ENCODE peak calls at places on chromosome 20, in ten cellular contexts. I, S, C, A, B, D, U, H, J and Y are unnamed samples.
A peak's percentile ranks its signal among the peaks of the same experiment; 100 is the strongest.

GRCh38 chr20:61959301-61959700 is 106.4 kb downstream of the TAF4 start:
- DNase-seq in H (no peak), S (peak; percentile 31), D (no peak), A (no peak), I (no peak), C (no peak), B (no peak), U (no peak), J (no peak), Y (no peak)

GRCh38 chr20:63060057-63060991 is 53.6 kb upstream of the BHLHE23 start:
- DNase-seq in A (no peak), C (no peak), S (no peak), J (peak; percentile 35), U (peak; percentile 18), D (no peak), I (no peak), H (no peak), B (peak; percentile 58), Y (no peak)

GRCh38 chr20:63457737-63458136 is 14.7 kb downstream of the KCNQ2 start:
- DNase-seq in I (no peak), D (no peak), J (peak; percentile 78), C (no peak), S (peak; percentile 58), H (no peak), U (peak; percentile 9), B (peak; percentile 7), A (no peak), Y (no peak)

GRCh38 chr20:48940170-48940569 is 18.7 kb downstream of the ARFGEF2 start:
- DNase-seq in U (no peak), H (no peak), C (no peak), S (no peak), I (no peak), D (no peak), A (no peak), B (no peak), J (no peak), Y (no peak)

GRCh38 chr20:58900292-58900931 is 47.9 kb downstream of the GNAS start:
- DNase-seq in B (peak; percentile 51), D (no peak), J (no peak), I (no peak), H (no peak), S (no peak), U (no peak), A (no peak), C (no peak), Y (peak; percentile 17)

GRCh38 chr20:37564016-37564387 is 36.3 kb upstream of the BLCAP start:
- DNase-seq in A (no peak), S (no peak), U (no peak), D (no peak), H (no peak), C (no peak), B (no peak), J (no peak), I (no peak), Y (no peak)

GRCh38 chr20:40336530-40336929 is 352.5 kb downstream of the MAFB start:
- DNase-seq in I (no peak), S (no peak), D (no peak), A (no peak), B (no peak), H (no peak), C (no peak), J (no peak), U (no peak), Y (no peak)

GRCh38 chr20:58069796-58070663 is 158.4 kb downstream of the ANKRD60 start:
- DNase-seq in J (no peak), A (no peak), C (no peak), U (no peak), D (no peak), H (no peak), S (no peak), I (no peak), B (no peak), Y (no peak)

GRCh38 chr20:58753267-58753928 is 60.8 kb downstream of the NPEPL1 start:
- DNase-seq in S (no peak), J (no peak), H (no peak), C (no peak), D (no peak), I (no peak), B (no peak), U (no peak), A (no peak), Y (no peak)

GRCh38 chr20:16574656-16575355 is 1.6 kb upstream of the KIF16B start:
- DNase-seq in S (peak; percentile 99), H (peak; percentile 89), I (peak; percentile 89), C (no peak), A (peak; percentile 78), U (peak; percentile 72), J (peak; percentile 95), D (peak; percentile 63), B (peak; percentile 87), Y (peak; percentile 80)

GRCh38 chr20:20329564-20329963 is 38.3 kb upstream of the INSM1 start:
- DNase-seq in J (no peak), S (no peak), A (no peak), U (no peak), D (no peak), I (no peak), C (no peak), B (no peak), H (no peak), Y (no peak)

GRCh38 chr20:63494084-63494419 is 4.8 kb downstream of the EEF1A2 start:
- DNase-seq in U (no peak), J (no peak), S (no peak), I (no peak), A (no peak), B (no peak), C (no peak), D (no peak), H (no peak), Y (no peak)

GRCh38 chr20:58839474-58839874 is 11.2 kb downstream of the GNAS-AS1 start:
- DNase-seq in D (no peak), A (no peak), C (no peak), J (no peak), S (peak; percentile 57), U (no peak), I (peak; percentile 64), B (peak; percentile 39), H (no peak), Y (peak; percentile 7)

GRCh38 chr20:48682529-48683385 is 145.0 kb downstream of the PREX1 start:
- DNase-seq in S (no peak), J (peak; percentile 88), C (peak; percentile 92), U (peak; percentile 99), A (no peak), H (peak; percentile 81), I (no peak), B (peak; percentile 99), D (no peak), Y (peak; percentile 98)

GRCh38 chr20:43843096-43843964 is 71.3 kb upstream of the TOX2 start:
- DNase-seq in U (peak; percentile 96), J (no peak), C (peak; percentile 67), I (no peak), S (no peak), D (no peak), H (no peak), B (peak; percentile 78), A (no peak), Y (peak; percentile 94)

GRCh38 chr20:19737025-19737424 is 21.0 kb upstream of the RIN2 start:
- DNase-seq in C (no peak), U (peak; percentile 63), I (no peak), D (no peak), A (no peak), J (no peak), B (peak; percentile 70), S (peak; percentile 64), H (peak; percentile 38), Y (peak; percentile 79)

GRCh38 chr20:2283706-2284423 is 11.9 kb upstream of the TGM3 start:
- DNase-seq in A (no peak), J (no peak), D (no peak), U (no peak), S (no peak), I (no peak), C (no peak), B (peak; percentile 25), H (no peak), Y (no peak)

GRCh38 chr20:11843289-11843688 is 74.4 kb upstream of the BTBD3 start:
- DNase-seq in H (no peak), B (no peak), J (no peak), I (no peak), A (no peak), S (no peak), D (no peak), U (no peak), C (no peak), Y (no peak)

GRCh38 chr20:58981564-58982364 is 708 bp downstream of the NELFCD start:
- DNase-seq in D (no peak), A (no peak), H (no peak), C (no peak), B (no peak), S (peak; percentile 67), I (peak; percentile 44), U (no peak), J (no peak), Y (no peak)

GRCh38 chr20:63361507-63362425 is 617 bp upstream of the CHRNA4 start:
- DNase-seq in D (no peak), A (no peak), U (no peak), H (no peak), C (no peak), S (no peak), B (no peak), J (peak; percentile 61), I (no peak), Y (no peak)